ENCODE peak calls at places on chromosomes 11 and 22, in five cellular contexts. One of them, this sample, is unnamed.

GRCh38 chr22:26199665-26200064 is 30.4 kb downstream of the SEZ6L start:
- DNase-seq in dermis blood vessel endothelial cell: no peak
- DNase-seq in T47D: no peak
- DNase-seq in AG10803: no peak
- DNase-seq in activated CD8-positive, alpha-beta memory T cell treated with anti-CD3 and anti-CD28 coated beads for 1 hour: no peak
- DNase-seq in this sample: no peak

GRCh38 chr22:33986167-33986771 is 66.0 kb upstream of the LARGE1 start:
- DNase-seq in dermis blood vessel endothelial cell: no peak
- DNase-seq in T47D: no peak
- DNase-seq in AG10803: no peak
- DNase-seq in activated CD8-positive, alpha-beta memory T cell treated with anti-CD3 and anti-CD28 coated beads for 1 hour: no peak
- DNase-seq in this sample: no peak

GRCh38 chr11:73149105-73149504 is 7.0 kb upstream of the FCHSD2 start:
- DNase-seq in dermis blood vessel endothelial cell: no peak
- DNase-seq in T47D: no peak
- DNase-seq in AG10803: no peak
- DNase-seq in activated CD8-positive, alpha-beta memory T cell treated with anti-CD3 and anti-CD28 coated beads for 1 hour: no peak
- DNase-seq in this sample: no peak

GRCh38 chr22:30044369-30044768 is 35.9 kb upstream of the HORMAD2 start:
- DNase-seq in dermis blood vessel endothelial cell: peak
- DNase-seq in T47D: peak
- DNase-seq in AG10803: peak
- DNase-seq in activated CD8-positive, alpha-beta memory T cell treated with anti-CD3 and anti-CD28 coated beads for 1 hour: no peak
- DNase-seq in this sample: peak

GRCh38 chr11:86747801-86748200 is 52.5 kb upstream of the PRSS23 start:
- DNase-seq in dermis blood vessel endothelial cell: no peak
- DNase-seq in T47D: no peak
- DNase-seq in AG10803: no peak
- DNase-seq in activated CD8-positive, alpha-beta memory T cell treated with anti-CD3 and anti-CD28 coated beads for 1 hour: no peak
- DNase-seq in this sample: no peak

GRCh38 chr11:65479184-65480145 is 19.4 kb upstream of the MALAT1 start:
- DNase-seq in dermis blood vessel endothelial cell: peak
- DNase-seq in T47D: peak
- DNase-seq in AG10803: peak
- DNase-seq in activated CD8-positive, alpha-beta memory T cell treated with anti-CD3 and anti-CD28 coated beads for 1 hour: no peak
- DNase-seq in this sample: no peak

GRCh38 chr11:89922195-89922660 is at the start of gene TRIM49D1:
- DNase-seq in dermis blood vessel endothelial cell: no peak
- DNase-seq in T47D: no peak
- DNase-seq in AG10803: no peak
- DNase-seq in activated CD8-positive, alpha-beta memory T cell treated with anti-CD3 and anti-CD28 coated beads for 1 hour: no peak
- DNase-seq in this sample: peak

GRCh38 chr22:29704528-29705285 is 15.1 kb upstream of the CABP7 start:
- DNase-seq in dermis blood vessel endothelial cell: no peak
- DNase-seq in T47D: no peak
- DNase-seq in AG10803: peak
- DNase-seq in activated CD8-positive, alpha-beta memory T cell treated with anti-CD3 and anti-CD28 coated beads for 1 hour: no peak
- DNase-seq in this sample: no peak